ENCODE peak calls at places on chromosomes 7 and 10, in eight cellular contexts. One of them, this sample, is unnamed. For H3K4me1 and H3K36me3, the result is how much of the 10 kb centered on the place peaks cover.

GRCh38 chr7:98211221-98211675 is at the start of gene BHLHA15:
- DNase-seq in psoas muscle: no peak
- DNase-seq in cardiac muscle cell: peak
- DNase-seq in left lung: peak
- DNase-seq in body of pancreas: peak
- DNase-seq in upper lobe of right lung: peak
- DNase-seq in endodermal cell: peak
- DNase-seq in heart left ventricle: no peak
- DNase-seq in this sample: peak

GRCh38 chr10:93461807-93462178 is 20.3 kb downstream of the MYOF start:
- DNase-seq in psoas muscle: no peak
- DNase-seq in cardiac muscle cell: no peak
- DNase-seq in left lung: no peak
- DNase-seq in body of pancreas: no peak
- DNase-seq in upper lobe of right lung: no peak
- DNase-seq in endodermal cell: no peak
- DNase-seq in heart left ventricle: no peak
- DNase-seq in this sample: no peak

GRCh38 chr10:67114945-67115344 is 189.1 kb downstream of the LRRTM3 start:
- DNase-seq in psoas muscle: no peak
- DNase-seq in cardiac muscle cell: no peak
- DNase-seq in left lung: no peak
- DNase-seq in body of pancreas: no peak
- DNase-seq in upper lobe of right lung: no peak
- DNase-seq in endodermal cell: no peak
- DNase-seq in heart left ventricle: no peak
- DNase-seq in this sample: no peak

GRCh38 chr10:93701903-93702277 is 502 bp downstream of the FRA10AC1 start:
- DNase-seq in psoas muscle: no peak
- DNase-seq in cardiac muscle cell: peak
- DNase-seq in left lung: no peak
- DNase-seq in body of pancreas: peak
- DNase-seq in upper lobe of right lung: no peak
- DNase-seq in endodermal cell: peak
- DNase-seq in heart left ventricle: no peak
- DNase-seq in this sample: no peak

GRCh38 chr10:2958659-2959058 is 108.7 kb upstream of the PFKP start:
- DNase-seq in psoas muscle: no peak
- DNase-seq in cardiac muscle cell: no peak
- DNase-seq in left lung: no peak
- DNase-seq in body of pancreas: no peak
- DNase-seq in upper lobe of right lung: no peak
- DNase-seq in endodermal cell: no peak
- DNase-seq in heart left ventricle: no peak
- DNase-seq in this sample: no peak

GRCh38 chr10:11042375-11042774 is 24.7 kb downstream of the CELF2 start:
- DNase-seq in psoas muscle: no peak
- DNase-seq in cardiac muscle cell: no peak
- DNase-seq in left lung: no peak
- DNase-seq in body of pancreas: no peak
- DNase-seq in upper lobe of right lung: no peak
- DNase-seq in endodermal cell: no peak
- DNase-seq in heart left ventricle: no peak
- DNase-seq in this sample: no peak

GRCh38 chr10:95133016-95133752 is 60.9 kb upstream of the ACSM6 start:
- DNase-seq in psoas muscle: peak
- DNase-seq in cardiac muscle cell: peak
- DNase-seq in left lung: peak
- DNase-seq in body of pancreas: peak
- DNase-seq in upper lobe of right lung: peak
- DNase-seq in endodermal cell: peak
- DNase-seq in heart left ventricle: peak
- DNase-seq in this sample: peak

GRCh38 chr7:156732091-156732621 is 91.6 kb downstream of the RNF32 start:
- DNase-seq in psoas muscle: no peak
- DNase-seq in cardiac muscle cell: no peak
- DNase-seq in left lung: no peak
- DNase-seq in body of pancreas: no peak
- DNase-seq in upper lobe of right lung: no peak
- DNase-seq in endodermal cell: no peak
- DNase-seq in heart left ventricle: no peak
- DNase-seq in this sample: no peak

GRCh38 chr7:23470290-23471089 is at the start of gene IGF2BP3:
- DNase-seq in psoas muscle: no peak
- DNase-seq in cardiac muscle cell: peak
- DNase-seq in left lung: peak
- DNase-seq in body of pancreas: no peak
- DNase-seq in upper lobe of right lung: no peak
- DNase-seq in endodermal cell: peak
- DNase-seq in heart left ventricle: no peak
- DNase-seq in this sample: no peak

GRCh38 chr7:157929671-157930070 is 592.9 kb downstream of the DNAJB6 start:
- DNase-seq in psoas muscle: no peak
- DNase-seq in cardiac muscle cell: no peak
- DNase-seq in left lung: no peak
- DNase-seq in body of pancreas: no peak
- DNase-seq in upper lobe of right lung: no peak
- DNase-seq in endodermal cell: peak
- DNase-seq in heart left ventricle: no peak
- DNase-seq in this sample: no peak

GRCh38 chr10:59831658-59832503 is 74.5 kb downstream of the CCDC6 start:
- DNase-seq in psoas muscle: no peak
- DNase-seq in cardiac muscle cell: no peak
- DNase-seq in left lung: no peak
- DNase-seq in body of pancreas: no peak
- DNase-seq in upper lobe of right lung: no peak
- DNase-seq in endodermal cell: no peak
- DNase-seq in heart left ventricle: no peak
- DNase-seq in this sample: no peak

GRCh38 chr10:28754930-28755718 is 77.8 kb downstream of the BAMBI start:
- DNase-seq in psoas muscle: no peak
- DNase-seq in cardiac muscle cell: no peak
- DNase-seq in left lung: no peak
- DNase-seq in body of pancreas: no peak
- DNase-seq in upper lobe of right lung: no peak
- DNase-seq in endodermal cell: no peak
- DNase-seq in heart left ventricle: no peak
- DNase-seq in this sample: no peak

GRCh38 chr10:49220031-49220430 is 31.8 kb upstream of the TMEM273 start:
- DNase-seq in psoas muscle: no peak
- DNase-seq in cardiac muscle cell: no peak
- DNase-seq in left lung: no peak
- DNase-seq in body of pancreas: no peak
- DNase-seq in upper lobe of right lung: no peak
- DNase-seq in endodermal cell: no peak
- DNase-seq in heart left ventricle: no peak
- DNase-seq in this sample: no peak

GRCh38 chr7:97835296-97836138 is 36.7 kb downstream of the ASNS start:
- DNase-seq in psoas muscle: peak
- DNase-seq in cardiac muscle cell: peak
- DNase-seq in left lung: peak
- DNase-seq in body of pancreas: peak
- DNase-seq in upper lobe of right lung: no peak
- DNase-seq in endodermal cell: peak
- DNase-seq in heart left ventricle: peak
- DNase-seq in this sample: peak

GRCh38 chr7:87404674-87405073 is 59.2 kb downstream of the CROT start:
- DNase-seq in psoas muscle: no peak
- DNase-seq in cardiac muscle cell: no peak
- DNase-seq in left lung: no peak
- DNase-seq in body of pancreas: no peak
- DNase-seq in upper lobe of right lung: no peak
- DNase-seq in endodermal cell: no peak
- DNase-seq in heart left ventricle: no peak
- DNase-seq in this sample: no peak

GRCh38 chr7:129502708-129503685 is 666 bp downstream of the SMKR1 start:
- DNase-seq in psoas muscle: no peak
- DNase-seq in cardiac muscle cell: peak
- DNase-seq in left lung: no peak
- DNase-seq in body of pancreas: no peak
- DNase-seq in upper lobe of right lung: no peak
- DNase-seq in endodermal cell: peak
- DNase-seq in heart left ventricle: no peak
- DNase-seq in this sample: no peak

GRCh38 chr10:129875993-129876727 is 87.9 kb downstream of the EBF3 start:
- DNase-seq in psoas muscle: no peak
- DNase-seq in cardiac muscle cell: no peak
- DNase-seq in left lung: no peak
- DNase-seq in body of pancreas: no peak
- DNase-seq in upper lobe of right lung: no peak
- DNase-seq in endodermal cell: no peak
- DNase-seq in heart left ventricle: no peak
- DNase-seq in this sample: no peak

GRCh38 chr7:26291699-26292538 is at the start of gene SNX10:
- DNase-seq in psoas muscle: peak
- DNase-seq in cardiac muscle cell: peak
- DNase-seq in left lung: peak
- DNase-seq in body of pancreas: peak
- DNase-seq in upper lobe of right lung: peak
- DNase-seq in endodermal cell: peak
- DNase-seq in heart left ventricle: peak
- DNase-seq in this sample: peak

GRCh38 chr7:18013936-18014335 is 13.7 kb downstream of the PRPS1L1 start:
- DNase-seq in psoas muscle: no peak
- DNase-seq in cardiac muscle cell: no peak
- DNase-seq in left lung: no peak
- DNase-seq in body of pancreas: no peak
- DNase-seq in upper lobe of right lung: no peak
- DNase-seq in endodermal cell: no peak
- DNase-seq in heart left ventricle: no peak
- DNase-seq in this sample: no peak

GRCh38 chr7:24576171-24577052 is 3.2 kb downstream of the PALS2 start:
- DNase-seq in psoas muscle: no peak
- DNase-seq in cardiac muscle cell: peak
- DNase-seq in left lung: no peak
- DNase-seq in body of pancreas: peak
- DNase-seq in upper lobe of right lung: no peak
- DNase-seq in endodermal cell: peak
- DNase-seq in heart left ventricle: no peak
- DNase-seq in this sample: no peak

GRCh38 chr10:102599565-102600327 is 44.5 kb upstream of the TRIM8 start:
- DNase-seq in psoas muscle: no peak
- DNase-seq in cardiac muscle cell: peak
- DNase-seq in left lung: no peak
- DNase-seq in body of pancreas: no peak
- DNase-seq in upper lobe of right lung: no peak
- DNase-seq in endodermal cell: peak
- DNase-seq in heart left ventricle: peak
- DNase-seq in this sample: no peak

GRCh38 chr10:73075829-73076228 is 20.8 kb downstream of the P4HA1 start:
- DNase-seq in psoas muscle: no peak
- DNase-seq in cardiac muscle cell: no peak
- DNase-seq in left lung: no peak
- DNase-seq in body of pancreas: no peak
- DNase-seq in upper lobe of right lung: no peak
- DNase-seq in endodermal cell: no peak
- DNase-seq in heart left ventricle: no peak
- DNase-seq in this sample: no peak

GRCh38 chr10:25084447-25084846 is 68.0 kb downstream of the THNSL1 start:
- DNase-seq in psoas muscle: no peak
- DNase-seq in cardiac muscle cell: no peak
- DNase-seq in left lung: no peak
- DNase-seq in body of pancreas: no peak
- DNase-seq in upper lobe of right lung: no peak
- DNase-seq in endodermal cell: no peak
- DNase-seq in heart left ventricle: no peak
- DNase-seq in this sample: no peak

GRCh38 chr7:44470080-44470479 is 20.4 kb downstream of the NUDCD3 start:
- DNase-seq in psoas muscle: no peak
- DNase-seq in cardiac muscle cell: no peak
- DNase-seq in left lung: no peak
- DNase-seq in body of pancreas: no peak
- DNase-seq in upper lobe of right lung: no peak
- DNase-seq in endodermal cell: no peak
- DNase-seq in heart left ventricle: no peak
- DNase-seq in this sample: no peak
- H3K4me1 ChIP-seq in psoas muscle: half or more
- H3K4me1 ChIP-seq in cardiac muscle cell: half or more
- H3K4me1 ChIP-seq in left lung: under half
- H3K4me1 ChIP-seq in body of pancreas: under half
- H3K4me1 ChIP-seq in upper lobe of right lung: under half
- H3K4me1 ChIP-seq in endodermal cell: under half
- H3K4me1 ChIP-seq in heart left ventricle: under half
- H3K4me1 ChIP-seq in this sample: under half

DNA sequence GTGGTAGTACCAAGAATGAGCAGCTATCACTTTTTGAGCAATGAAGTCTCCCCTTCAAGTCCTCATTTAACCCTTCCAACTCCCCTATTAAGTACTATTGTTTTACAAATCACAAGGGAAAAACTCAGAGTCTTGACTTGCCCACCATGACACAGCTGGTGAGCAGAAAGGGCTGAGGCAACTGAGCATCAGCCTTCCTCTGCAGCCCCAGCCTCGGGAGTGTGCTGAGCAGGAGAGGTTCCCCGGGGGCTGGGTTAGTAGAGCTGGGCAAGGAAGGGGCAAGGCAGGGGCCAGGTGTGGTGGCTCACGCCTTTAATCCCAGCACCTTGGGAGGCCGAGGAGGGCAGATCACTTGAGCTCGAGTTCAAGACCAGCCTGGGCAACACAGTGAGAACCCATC is 3.2 kb downstream of the FRAT2 start:
- DNase-seq in psoas muscle: no peak
- DNase-seq in cardiac muscle cell: no peak
- DNase-seq in left lung: no peak
- DNase-seq in body of pancreas: no peak
- DNase-seq in upper lobe of right lung: no peak
- DNase-seq in endodermal cell: no peak
- DNase-seq in heart left ventricle: no peak
- DNase-seq in this sample: no peak
- H3K27ac ChIP-seq in psoas muscle: peak
- H3K27ac ChIP-seq in cardiac muscle cell: no peak
- H3K27ac ChIP-seq in left lung: no peak
- H3K27ac ChIP-seq in body of pancreas: no peak
- H3K27ac ChIP-seq in upper lobe of right lung: peak
- H3K27ac ChIP-seq in endodermal cell: no peak
- H3K27ac ChIP-seq in heart left ventricle: peak
- H3K27ac ChIP-seq in this sample: no peak

GRCh38 chr7:159306012-159306411 is 161.3 kb upstream of the VIPR2 start:
- DNase-seq in psoas muscle: no peak
- DNase-seq in cardiac muscle cell: no peak
- DNase-seq in left lung: no peak
- DNase-seq in body of pancreas: no peak
- DNase-seq in upper lobe of right lung: no peak
- DNase-seq in endodermal cell: no peak
- DNase-seq in heart left ventricle: no peak
- DNase-seq in this sample: no peak
- H3K36me3 ChIP-seq in psoas muscle: under half
- H3K36me3 ChIP-seq in cardiac muscle cell: under half
- H3K36me3 ChIP-seq in left lung: under half
- H3K36me3 ChIP-seq in body of pancreas: under half
- H3K36me3 ChIP-seq in upper lobe of right lung: under half
- H3K36me3 ChIP-seq in endodermal cell: under half
- H3K36me3 ChIP-seq in heart left ventricle: under half
- H3K36me3 ChIP-seq in this sample: under half

DNA sequence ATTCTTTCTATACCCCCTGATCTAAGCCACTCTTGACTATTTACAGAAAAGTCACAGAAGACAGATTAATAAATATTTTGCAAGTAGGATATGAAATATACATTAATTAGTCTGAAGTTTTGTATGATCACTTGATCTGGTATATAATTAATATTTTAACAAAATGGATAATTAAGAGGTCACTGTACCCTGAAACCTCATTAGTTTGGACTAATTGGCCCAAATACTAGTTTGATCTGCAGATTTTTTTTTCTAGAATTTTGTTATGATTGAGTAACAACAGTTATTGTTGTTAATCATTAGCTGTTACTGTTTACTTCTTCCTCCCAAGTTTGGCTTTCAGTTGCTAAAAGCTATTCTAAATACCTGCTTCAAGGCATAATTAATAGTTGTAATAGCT is 2.7 kb downstream of the NHLRC2 start:
- DNase-seq in psoas muscle: no peak
- DNase-seq in cardiac muscle cell: no peak
- DNase-seq in left lung: no peak
- DNase-seq in body of pancreas: no peak
- DNase-seq in upper lobe of right lung: no peak
- DNase-seq in endodermal cell: no peak
- DNase-seq in heart left ventricle: no peak
- DNase-seq in this sample: no peak
- H3K4me1 ChIP-seq in psoas muscle: under half
- H3K4me1 ChIP-seq in cardiac muscle cell: under half
- H3K4me1 ChIP-seq in left lung: under half
- H3K4me1 ChIP-seq in body of pancreas: under half
- H3K4me1 ChIP-seq in upper lobe of right lung: under half
- H3K4me1 ChIP-seq in endodermal cell: under half
- H3K4me1 ChIP-seq in heart left ventricle: under half
- H3K4me1 ChIP-seq in this sample: under half